ENCODE peak calls at places on chromosomes 6 and 20, in five cellular contexts. S is activated B cell treated with CpG ODN at 0.5 μM for 24 hours; K is activated naive CD8-positive, alpha-beta T cell treated with anti-CD3 and anti-CD28 coated beads, Interleukin-2, amount 50 U/mL, for 24 hours; Z is stimulated activated CD8-positive, alpha-beta memory T cell treated with anti-CD3 and anti-CD28 coated beads, Interleukin-15, amount 100 ng/mL, for 24 hours; W is lower lobe of right lung. I is an unnamed sample.

GRCh38 chr20:46621492-46621891 is 29.8 kb downstream of the SLC13A3 start:
- DNase-seq in K (no peak), S (no peak), W (no peak), Z (no peak), I (no peak)

GRCh38 chr20:14009206-14009605 is 13.9 kb downstream of the MACROD2 start:
- DNase-seq in S (no peak), W (no peak), K (no peak), Z (no peak), I (no peak)

GRCh38 chr6:52642381-52642780 is 28.5 kb upstream of the TMEM14A start:
- DNase-seq in S (no peak), Z (no peak), K (no peak), W (no peak), I (no peak)

GRCh38 chr20:10177326-10177725 is 41.3 kb upstream of the SNAP25 start:
- DNase-seq in W (no peak), S (no peak), Z (no peak), K (no peak), I (no peak)

GRCh38 chr6:36694616-36695015 is 3.0 kb upstream of the RAB44 start:
- DNase-seq in S (no peak), K (no peak), W (no peak), Z (no peak), I (no peak)

GRCh38 chr6:23006656-23007055 is 437.3 kb downstream of the HDGFL1 start:
- DNase-seq in Z (no peak), W (no peak), S (no peak), K (no peak), I (no peak)

GRCh38 chr20:20668639-20669038 is 43.8 kb downstream of the RALGAPA2 start:
- DNase-seq in Z (no peak), S (no peak), W (no peak), K (no peak), I (no peak)

GRCh38 chr6:157773248-157773773 is 49.7 kb upstream of the SNX9 start:
- DNase-seq in Z (no peak), W (no peak), S (no peak), K (no peak), I (no peak)

GRCh38 chr6:37680668-37681067 is 17.0 kb downstream of the MDGA1 start:
- DNase-seq in W (no peak), S (no peak), Z (no peak), K (no peak), I (no peak)

GRCh38 chr6:32973144-32973854 is 4.9 kb downstream of the BRD2 start:
- DNase-seq in K (peak), Z (no peak), W (no peak), S (no peak), I (peak)

GRCh38 chr20:36579996-36580545 is 6.7 kb downstream of the TGIF2 start:
- DNase-seq in Z (no peak), K (no peak), W (no peak), S (no peak), I (no peak)

GRCh38 chr20:38125157-38126056 is 39.7 kb downstream of the TGM2 start:
- DNase-seq in Z (no peak), S (peak), K (no peak), W (peak), I (no peak)

GRCh38 chr6:153170511-153170910 is 39.4 kb upstream of the RGS17 start:
- DNase-seq in Z (no peak), W (no peak), S (no peak), K (no peak), I (no peak)

GRCh38 chr6:13445005-13445743 is 42.2 kb downstream of the GFOD1 start:
- DNase-seq in S (no peak), K (no peak), Z (no peak), W (peak), I (no peak)

GRCh38 chr6:30752164-30752927 is 8.0 kb upstream of the IER3 start:
- DNase-seq in K (no peak), Z (no peak), S (no peak), W (peak), I (no peak)

GRCh38 chr6:144786825-144787224 is 501.7 kb downstream of the UTRN start:
- DNase-seq in K (no peak), Z (no peak), W (no peak), S (no peak), I (no peak)

GRCh38 chr6:135419162-135419561 is 78.4 kb downstream of the AHI1 start:
- DNase-seq in K (no peak), W (no peak), S (no peak), Z (no peak), I (no peak)

GRCh38 chr6:81763051-81763450 is 10.6 kb upstream of the TENT5A start:
- DNase-seq in Z (no peak), K (no peak), S (no peak), W (no peak), I (no peak)

GRCh38 chr6:160714731-160715130 is 12.7 kb downstream of the PLG start:
- DNase-seq in Z (no peak), K (no peak), S (no peak), W (no peak), I (no peak)

GRCh38 chr6:82006027-82006738 is 241.4 kb downstream of the IBTK start:
- DNase-seq in Z (no peak), W (peak), K (no peak), S (no peak), I (no peak)

GRCh38 chr6:37671061-37671460 is 26.6 kb downstream of the MDGA1 start:
- DNase-seq in Z (no peak), K (no peak), W (no peak), S (no peak), I (no peak)

GRCh38 chr6:115613488-115613887 is 447.2 kb downstream of the FRK start:
- DNase-seq in Z (no peak), K (no peak), S (no peak), W (no peak), I (no peak)

GRCh38 chr20:12798286-12798685 is 210.5 kb upstream of the SPTLC3 start:
- DNase-seq in S (no peak), W (no peak), K (no peak), Z (no peak), I (no peak)

GRCh38 chr20:57920971-57921370 is 211.2 kb upstream of the PMEPA1 start:
- DNase-seq in W (no peak), Z (no peak), S (no peak), K (no peak), I (no peak)

GRCh38 chr6:160167547-160168391 is 46.2 kb downstream of the SLC22A1 start:
- DNase-seq in Z (no peak), W (no peak), S (no peak), K (no peak), I (no peak)

GRCh38 chr20:25017257-25017803 is 24.8 kb upstream of the APMAP start:
- DNase-seq in Z (no peak), K (no peak), W (peak), S (peak), I (no peak)